ENCODE peak calls at places on chromosomes 7 and 10, in ten cellular contexts. T, P, N, K, G, Z, Q, M, B and V are unnamed samples. For H3K4me1 and H3K27me3, the result is how much of the 10 kb centered on the place peaks cover.

GRCh38 chr7:17275749-17276671 is 22.4 kb upstream of the AHR start:
- DNase-seq in T (no peak), P (no peak), N (no peak), K (no peak), G (no peak), Z (peak), Q (no peak), M (peak), B (peak), V (no peak)

GRCh38 chr7:10239643-10240345 is 733.9 kb upstream of the PHF14 start:
- DNase-seq in T (no peak), P (no peak), N (no peak), K (no peak), G (peak), Z (no peak), Q (no peak), M (peak), B (no peak), V (peak)

GRCh38 chr10:111076191-111076681 is 593 bp upstream of the ADRA2A start:
- DNase-seq in T (no peak), P (peak), N (peak), K (peak), G (peak), Z (peak), Q (no peak), M (peak), B (peak), V (peak)

GRCh38 chr10:102352066-102352715 is 43.3 kb upstream of the NFKB2 start:
- DNase-seq in T (peak), P (peak), N (peak), K (no peak), G (peak), Z (peak), Q (peak), M (peak), B (peak), V (peak)

GRCh38 chr7:78226059-78226658 is 427.6 kb downstream of the PHTF2 start:
- DNase-seq in T (no peak), P (peak), N (peak), K (peak), G (no peak), Z (peak), Q (no peak), M (peak), B (peak), V (peak)

GRCh38 chr10:43259248-43259980 is 7.5 kb downstream of the RASGEF1A start:
- DNase-seq in T (no peak), P (no peak), N (no peak), K (no peak), G (no peak), Z (no peak), Q (no peak), M (no peak), B (no peak), V (no peak)

GRCh38 chr10:97570146-97570788 is 2.3 kb upstream of the ANKRD2 start:
- DNase-seq in T (no peak), P (no peak), N (no peak), K (no peak), G (no peak), Z (no peak), Q (no peak), M (no peak), B (no peak), V (no peak)

GRCh38 chr7:43850348-43851116 is 18.8 kb downstream of the MRPS24 start:
- DNase-seq in T (no peak), P (no peak), N (no peak), K (no peak), G (no peak), Z (peak), Q (no peak), M (no peak), B (no peak), V (no peak)

GRCh38 chr7:22267989-22268615 is 88.9 kb downstream of the RAPGEF5 start:
- DNase-seq in T (no peak), P (no peak), N (no peak), K (no peak), G (no peak), Z (no peak), Q (no peak), M (no peak), B (no peak), V (no peak)

GRCh38 chr10:60271319-60272040 is 118.2 kb downstream of the ANK3 start:
- DNase-seq in T (no peak), P (no peak), N (no peak), K (no peak), G (no peak), Z (no peak), Q (no peak), M (no peak), B (no peak), V (no peak)

GRCh38 chr7:2838873-2839578 is 5.1 kb downstream of the GNA12 start:
- DNase-seq in T (no peak), P (no peak), N (no peak), K (no peak), G (no peak), Z (no peak), Q (no peak), M (no peak), B (no peak), V (no peak)

GRCh38 chr7:155809332-155809946 is 2.8 kb downstream of the SHH start:
- DNase-seq in T (no peak), P (no peak), N (no peak), K (peak), G (no peak), Z (no peak), Q (no peak), M (no peak), B (no peak), V (peak)

GRCh38 chr7:64892116-64892515 is 11.0 kb upstream of the ZNF273 start:
- DNase-seq in T (no peak), P (no peak), N (no peak), K (no peak), G (no peak), Z (no peak), Q (no peak), M (no peak), B (no peak), V (no peak)

GRCh38 chr10:124653811-124654651 is 90.1 kb downstream of the FAM53B start:
- DNase-seq in T (no peak), P (peak), N (no peak), K (no peak), G (peak), Z (peak), Q (no peak), M (no peak), B (no peak), V (no peak)
- H3K4me1 ChIP-seq in T (half or more), P (under half), N (under half), K (half or more), G (half or more), Z (under half), Q (half or more), M (under half), B (under half), V (under half)

GRCh38 chr7:138029941-138030340 is 28.1 kb upstream of the CREB3L2 start:
- DNase-seq in T (no peak), P (no peak), N (no peak), K (no peak), G (no peak), Z (peak), Q (no peak), M (no peak), B (no peak), V (no peak)
- H3K27me3 ChIP-seq in T (under half), P (under half), N (under half), K (under half), G (under half), Z (under half), Q (under half), M (under half), B (under half), V (under half)

GRCh38 chr10:131769691-131770090 is 131.1 kb upstream of the PPP2R2D start:
- DNase-seq in T (no peak), P (no peak), N (no peak), K (no peak), G (no peak), Z (no peak), Q (no peak), M (no peak), B (no peak), V (no peak)
- H3K4me1 ChIP-seq in T (under half), P (under half), N (under half), K (under half), G (under half), Z (under half), Q (under half), M (under half), B (under half), V (under half)

DNA sequence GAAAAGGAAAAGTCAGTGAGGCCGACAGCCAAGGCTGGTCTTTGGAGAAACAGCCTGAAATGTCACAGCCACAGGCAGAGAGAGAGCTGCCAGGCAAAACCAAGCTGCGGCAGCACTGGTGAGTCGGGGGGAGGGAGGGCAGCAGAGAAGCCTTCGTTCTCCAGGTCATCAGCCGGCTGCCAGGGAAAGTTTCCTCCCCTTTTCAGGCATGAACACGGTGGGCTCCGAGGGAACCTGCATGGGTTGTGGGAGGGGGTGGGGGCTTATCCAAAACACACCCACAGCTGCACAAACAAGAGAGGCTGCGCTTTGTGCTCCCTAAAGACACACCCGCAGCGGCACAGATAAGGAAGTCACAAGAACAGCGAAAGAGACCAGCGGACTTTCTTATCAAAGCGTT is 62.4 kb upstream of the NKX6-2 start:
- DNase-seq in T (no peak), P (no peak), N (no peak), K (peak), G (peak), Z (no peak), Q (no peak), M (no peak), B (no peak), V (peak)
- H3K27me3 ChIP-seq in T (under half), P (under half), N (under half), K (under half), G (under half), Z (under half), Q (under half), M (under half), B (under half), V (under half)

GRCh38 chr7:30752484-30752883 is 549 bp downstream of the INMT start:
- DNase-seq in T (no peak), P (no peak), N (no peak), K (no peak), G (no peak), Z (no peak), Q (no peak), M (no peak), B (no peak), V (no peak)
- H3K4me1 ChIP-seq in T (under half), P (under half), N (under half), K (under half), G (under half), Z (under half), Q (under half), M (under half), B (under half), V (under half)

GRCh38 chr10:22344204-22344603 is 1.1 kb upstream of the SPAG6 start:
- DNase-seq in T (no peak), P (no peak), N (no peak), K (no peak), G (no peak), Z (no peak), Q (no peak), M (no peak), B (no peak), V (no peak)
- H3K27me3 ChIP-seq in T (half or more), P (under half), N (half or more), K (half or more), G (half or more), Z (under half), Q (half or more), M (under half), B (half or more), V (half or more)